ENCODE peak calls at places on chromosomes 7 and 10, in four cellular contexts. U, S, K and F are unnamed samples.
A peak's percentile ranks its signal among the peaks of the same experiment; 100 is the strongest.

GRCh38 chr10:88851706-88852105 is at the start of gene ANKRD22:
- DNase-seq in U (no peak), S (no peak), K (no peak), F (peak; percentile 94)

GRCh38 chr7:136845899-136846465 is 22.5 kb upstream of the CHRM2 start:
- DNase-seq in U (no peak), S (no peak), K (no peak), F (no peak)

GRCh38 chr7:140674356-140674800 is 1.6 kb downstream of the ADCK2 start:
- DNase-seq in U (no peak), S (no peak), K (peak; percentile 71), F (no peak)

GRCh38 chr7:158579662-158580646 is 7.7 kb downstream of the PTPRN2 start:
- DNase-seq in U (no peak), S (no peak), K (no peak), F (no peak)

GRCh38 chr10:35938160-35938559 is 296.1 kb upstream of the FZD8 start:
- DNase-seq in U (no peak), S (no peak), K (no peak), F (no peak)

GRCh38 chr7:7791523-7791922 is 73.1 kb upstream of the RPA3 start:
- DNase-seq in U (no peak), S (no peak), K (no peak), F (no peak)

GRCh38 chr7:75963383-75963995 is 30.9 kb downstream of the TMEM120A start:
- DNase-seq in U (no peak), S (no peak), K (no peak), F (no peak)

GRCh38 chr7:126119981-126120380 is 1132.8 kb downstream of the GRM8 start:
- DNase-seq in U (no peak), S (no peak), K (no peak), F (no peak)

GRCh38 chr7:13628231-13629001 is 361.1 kb downstream of the ETV1 start:
- DNase-seq in U (no peak), S (no peak), K (no peak), F (no peak)

GRCh38 chr7:107857541-107857912 is 33.5 kb upstream of the DLD start:
- DNase-seq in U (no peak), S (no peak), K (no peak), F (peak; percentile 23)

GRCh38 chr10:18308600-18308999 is 168.4 kb downstream of the CACNB2 start:
- DNase-seq in U (no peak), S (no peak), K (no peak), F (no peak)

GRCh38 chr7:134755422-134756022 is 23.9 kb upstream of the CALD1 start:
- DNase-seq in U (peak; percentile 62), S (no peak), K (no peak), F (no peak)

GRCh38 chr10:85228726-85229125 is 900.3 kb downstream of the CCSER2 start:
- DNase-seq in U (no peak), S (no peak), K (no peak), F (no peak)

GRCh38 chr7:116395125-116395791 is 104.3 kb upstream of the CAV2 start:
- DNase-seq in U (no peak), S (no peak), K (no peak), F (peak; percentile 95)

GRCh38 chr10:83289373-83289772 is 849.9 kb upstream of the GHITM start:
- DNase-seq in U (no peak), S (no peak), K (no peak), F (no peak)

GRCh38 chr7:149879801-149880738 is 6.3 kb downstream of the ATP6V0E2 start:
- DNase-seq in U (no peak), S (no peak), K (no peak), F (no peak)

GRCh38 chr10:72039377-72039776 is 49.0 kb downstream of the SPOCK2 start:
- DNase-seq in U (no peak), S (no peak), K (no peak), F (no peak)

GRCh38 chr7:71990138-71990462 is 422.0 kb downstream of the CALN1 start:
- DNase-seq in U (no peak), S (no peak), K (no peak), F (no peak)

GRCh38 chr7:1512781-1513656 is 8.8 kb upstream of the INTS1 start:
- DNase-seq in U (no peak), S (no peak), K (peak; percentile 57), F (peak; percentile 90)

GRCh38 chr10:50653142-50653541 is 29.4 kb upstream of the SGMS1 start:
- DNase-seq in U (no peak), S (no peak), K (peak; percentile 64), F (peak; percentile 20)

GRCh38 chr7:36036590-36036989 is 116.5 kb upstream of the EEPD1 start:
- DNase-seq in U (no peak), S (no peak), K (no peak), F (no peak)

GRCh38 chr7:135877799-135878198 is 99.4 kb downstream of the MTPN start:
- DNase-seq in U (no peak), S (no peak), K (no peak), F (peak; percentile 79)

GRCh38 chr10:17616403-17617030 is 657 bp downstream of the HACD1 start:
- DNase-seq in U (peak; percentile 63), S (no peak), K (no peak), F (peak; percentile 63)

DNA sequence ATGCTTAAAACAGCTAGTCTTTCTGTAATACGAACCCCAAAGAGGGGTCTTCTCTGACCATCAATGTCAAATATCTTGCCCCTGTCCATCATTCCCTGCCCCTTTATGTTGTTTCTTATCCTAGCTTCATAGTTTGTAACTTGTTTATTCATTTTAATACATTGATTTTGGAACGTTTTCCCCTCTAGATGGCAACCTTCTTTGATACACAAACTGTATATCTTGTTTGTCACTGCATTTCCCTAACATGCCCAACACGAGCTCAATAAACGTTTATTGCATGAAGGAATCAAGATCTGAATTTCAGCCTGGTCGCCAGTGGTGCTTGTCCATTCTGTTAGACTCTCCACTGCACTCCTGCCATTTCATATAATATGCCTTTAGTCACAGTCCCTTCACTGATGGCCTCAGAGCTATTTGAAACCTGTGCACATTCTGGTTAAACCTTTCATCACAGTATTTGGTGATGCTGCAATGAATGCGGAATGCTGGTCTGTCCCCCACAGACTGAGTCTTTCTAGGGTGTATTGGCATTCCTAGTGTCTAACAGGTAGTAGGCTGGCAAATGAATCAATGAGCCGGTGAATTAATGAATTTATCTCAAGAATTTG is 55.0 kb upstream of the FRMD4A start:
- DNase-seq in U (no peak), S (no peak), K (no peak), F (no peak)
- TF ChIP-seq CTCF in U (no peak), S (no peak), K (peak; percentile 23), F (no peak)

GRCh38 chr7:100865372-100865911 is 1.7 kb upstream of the TRIP6 start:
- DNase-seq in U (no peak), S (no peak), K (no peak), F (peak; percentile 95)
- TF ChIP-seq CTCF in U (no peak), S (no peak), K (no peak), F (no peak)

GRCh38 chr7:22359156-22359697 is 2.3 kb upstream of the RAPGEF5 start:
- DNase-seq in U (no peak), S (no peak), K (no peak), F (no peak)

GRCh38 chr7:22355620-22356009 is 1.3 kb downstream of the RAPGEF5 start:
- DNase-seq in U (no peak), S (no peak), K (no peak), F (no peak)

GRCh38 chr7:22356010-22356854 is 722 bp downstream of the RAPGEF5 start:
- DNase-seq in U (peak; percentile 40), S (no peak), K (peak; percentile 51), F (peak; percentile 30)

GRCh38 chr7:22356855-22357310 is at the start of gene RAPGEF5:
- DNase-seq in U (peak; percentile 49), S (no peak), K (peak; percentile 69), F (peak; percentile 89)

DNA sequence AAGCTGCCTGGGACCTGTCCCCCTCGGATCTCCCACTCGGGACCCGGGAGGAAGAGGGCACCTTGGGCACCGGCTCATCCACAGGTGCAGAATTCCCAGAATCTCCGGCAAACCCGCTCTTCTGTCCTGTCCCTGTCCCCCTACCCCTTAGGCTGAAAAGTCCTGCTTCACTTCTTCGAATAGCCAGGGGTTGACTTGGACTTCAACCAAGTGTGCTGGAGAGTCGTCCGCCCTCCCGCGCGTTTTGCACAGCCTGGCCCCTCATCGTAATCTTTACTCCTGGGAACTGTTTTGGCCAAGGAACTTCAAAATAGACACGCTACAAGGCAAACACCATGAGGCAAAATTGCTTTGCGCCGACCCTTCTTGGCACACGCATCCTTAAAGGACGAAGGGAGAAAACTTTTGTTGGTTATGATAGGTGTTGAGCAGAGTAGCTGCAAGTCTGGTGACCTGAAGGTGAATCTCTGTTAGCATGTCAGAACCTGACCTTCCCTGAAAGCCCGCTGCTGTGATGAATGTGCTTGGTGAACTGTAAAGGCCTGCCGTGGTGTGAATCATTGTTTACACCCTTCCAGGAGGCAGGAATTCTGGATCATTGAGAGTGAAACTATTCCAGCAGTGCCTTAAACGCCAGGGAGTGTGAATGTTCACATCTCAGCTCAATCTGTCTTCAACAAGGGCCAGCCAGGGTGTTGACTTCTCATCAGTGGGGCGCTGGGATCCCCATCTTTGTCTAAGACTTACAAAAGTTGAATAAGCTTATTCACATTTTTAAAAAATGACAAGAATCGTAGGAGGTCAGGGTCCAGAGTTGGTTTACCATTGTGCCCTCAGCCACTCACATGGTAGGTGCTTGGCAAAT is 589 bp upstream of the RAPGEF5 start:
- DNase-seq in U (no peak), S (no peak), K (no peak), F (peak; percentile 96)
- TF ChIP-seq CTCF in U (no peak), S (no peak), K (no peak), F (no peak)

GRCh38 chr10:46106410-46107255 is 60.6 kb upstream of the MSMB start:
- DNase-seq in U (peak; percentile 73), S (no peak), K (peak; percentile 73), F (peak; percentile 4)
- TF ChIP-seq CTCF in U (no peak), S (no peak), K (no peak), F (no peak)

DNA sequence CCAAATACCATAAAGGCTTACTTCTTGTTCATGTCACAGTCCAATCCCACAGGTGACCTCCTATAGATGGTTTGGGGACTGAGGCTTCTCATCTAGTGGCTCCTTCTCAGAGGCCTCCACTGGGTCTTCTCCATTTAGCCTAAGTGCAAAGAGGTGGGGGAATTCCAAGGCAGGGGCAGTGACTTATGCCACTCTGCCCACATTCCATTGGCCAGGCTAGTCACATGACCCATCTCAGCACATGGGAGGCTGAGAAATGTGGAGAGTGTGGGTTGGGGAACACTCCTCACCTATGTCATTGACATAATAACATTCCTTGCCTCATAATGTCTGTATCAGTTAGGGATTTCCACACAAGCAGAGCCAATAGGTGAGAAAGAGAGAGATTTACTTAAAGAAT is 104.3 kb upstream of the PLXNA4 start:
- DNase-seq in U (no peak), S (no peak), K (no peak), F (no peak)
- TF ChIP-seq CTCF in U (no peak), S (no peak), K (no peak), F (no peak)

GRCh38 chr10:43173120-43173519 is 34.9 kb downstream of the CSGALNACT2 start:
- DNase-seq in U (no peak), S (no peak), K (no peak), F (no peak)

GRCh38 chr10:43166879-43167490 is 28.7 kb downstream of the CSGALNACT2 start:
- DNase-seq in U (no peak), S (no peak), K (peak; percentile 69), F (no peak)

GRCh38 chr10:43166207-43166878 is 28.1 kb downstream of the CSGALNACT2 start:
- DNase-seq in U (no peak), S (no peak), K (no peak), F (no peak)

GRCh38 chr10:43172645-43173044 is 34.4 kb downstream of the CSGALNACT2 start:
- DNase-seq in U (no peak), S (no peak), K (peak; percentile 59), F (no peak)

GRCh38 chr10:43170491-43170890 is 32.2 kb downstream of the CSGALNACT2 start:
- DNase-seq in U (no peak), S (no peak), K (no peak), F (no peak)
- TF ChIP-seq CTCF in U (no peak), S (no peak), K (no peak), F (no peak)

GRCh38 chr10:3068201-3068967 is 1.0 kb downstream of the PFKP start:
- DNase-seq in U (peak; percentile 68), S (no peak), K (no peak), F (peak; percentile 26)
- TF ChIP-seq CTCF in U (peak; percentile 19), S (peak; percentile 19), K (no peak), F (no peak)